ENCODE peak calls at places on chromosomes 6 and 20, in ten cellular contexts. F is AG08395, J is choroid plexus epithelial cell, Y is heart right ventricle, G is foreskin melanocyte, E is Kasumi-1, X is kidney epithelial cell, K is NCI-H1436 treated with DMSO at 0.1 percent for 48 hours, Z is HuH-7.5, V is left colon. A is an unnamed sample.

GRCh38 chr20:46324960-46325703 is 16.8 kb upstream of the CDH22 start:
- DNase-seq in F (peak), J (peak), Y (no peak), G (no peak), E (peak), X (no peak), K (no peak), Z (peak), V (no peak), A (no peak)

GRCh38 chr20:17511401-17511800 is 19.8 kb downstream of the BFSP1 start:
- DNase-seq in F (no peak), J (no peak), Y (no peak), G (no peak), E (no peak), X (no peak), K (no peak), Z (no peak), V (no peak), A (no peak)

GRCh38 chr6:111734068-111734825 is 128.6 kb upstream of the TRAF3IP2 start:
- DNase-seq in F (no peak), J (peak), Y (no peak), G (no peak), E (no peak), X (no peak), K (no peak), Z (no peak), V (no peak), A (no peak)

GRCh38 chr6:36050305-36050704 is 22.7 kb downstream of the MAPK14 start:
- DNase-seq in F (no peak), J (no peak), Y (no peak), G (no peak), E (no peak), X (no peak), K (no peak), Z (no peak), V (no peak), A (no peak)

GRCh38 chr6:118012944-118013343 is 105.9 kb downstream of the SLC35F1 start:
- DNase-seq in F (no peak), J (no peak), Y (no peak), G (peak), E (no peak), X (no peak), K (no peak), Z (no peak), V (no peak), A (no peak)

GRCh38 chr20:11274137-11274536 is 600.3 kb upstream of the JAG1 start:
- DNase-seq in F (peak), J (peak), Y (no peak), G (peak), E (peak), X (no peak), K (no peak), Z (peak), V (no peak), A (no peak)

GRCh38 chr6:77368660-77369313 is 94.5 kb downstream of the HTR1B start:
- DNase-seq in F (no peak), J (peak), Y (peak), G (peak), E (no peak), X (no peak), K (no peak), Z (no peak), V (peak), A (peak)

GRCh38 chr20:62824476-62825287 is 7.8 kb downstream of the COL9A3 start:
- DNase-seq in F (no peak), J (peak), Y (peak), G (no peak), E (peak), X (no peak), K (no peak), Z (peak), V (peak), A (peak)

GRCh38 chr20:18567739-18568091 is 483 bp downstream of the SMIM26 start:
- DNase-seq in F (peak), J (peak), Y (no peak), G (no peak), E (no peak), X (no peak), K (no peak), Z (no peak), V (no peak), A (no peak)

GRCh38 chr20:38229376-38230252 is 30.9 kb downstream of the KIAA1755 start:
- DNase-seq in F (peak), J (peak), Y (no peak), G (no peak), E (peak), X (no peak), K (no peak), Z (no peak), V (no peak), A (no peak)

GRCh38 chr20:9912858-9913434 is 74.1 kb upstream of the PAK5 start:
- DNase-seq in F (peak), J (peak), Y (peak), G (peak), E (peak), X (peak), K (no peak), Z (peak), V (no peak), A (peak)

GRCh38 chr6:57313711-57314471 is 3.5 kb upstream of the PRIM2 start:
- DNase-seq in F (peak), J (peak), Y (no peak), G (peak), E (no peak), X (peak), K (no peak), Z (no peak), V (peak), A (no peak)

GRCh38 chr20:49507741-49508434 is 25.4 kb upstream of the KCNB1 start:
- DNase-seq in F (no peak), J (no peak), Y (no peak), G (no peak), E (no peak), X (no peak), K (no peak), Z (no peak), V (no peak), A (no peak)

GRCh38 chr6:73774311-73774766 is 78.3 kb downstream of the CD109 start:
- DNase-seq in F (peak), J (peak), Y (peak), G (peak), E (no peak), X (peak), K (no peak), Z (peak), V (peak), A (no peak)

GRCh38 chr6:138001750-138002349 is 105.4 kb downstream of the PERP start:
- DNase-seq in F (peak), J (peak), Y (no peak), G (peak), E (peak), X (no peak), K (no peak), Z (peak), V (no peak), A (peak)

GRCh38 chr6:144434308-144434990 is 149.3 kb downstream of the UTRN start:
- DNase-seq in F (peak), J (peak), Y (no peak), G (no peak), E (peak), X (peak), K (no peak), Z (no peak), V (no peak), A (no peak)

GRCh38 chr6:14664112-14664592 is 546.6 kb downstream of the CD83 start:
- DNase-seq in F (no peak), J (peak), Y (no peak), G (no peak), E (no peak), X (no peak), K (no peak), Z (no peak), V (no peak), A (no peak)

GRCh38 chr6:11021714-11022113 is 22.4 kb downstream of the ELOVL2 start:
- DNase-seq in F (no peak), J (no peak), Y (no peak), G (no peak), E (no peak), X (no peak), K (no peak), Z (no peak), V (no peak), A (no peak)

GRCh38 chr6:34098045-34098936 is 47.6 kb downstream of the GRM4 start:
- DNase-seq in F (no peak), J (no peak), Y (no peak), G (no peak), E (no peak), X (no peak), K (no peak), Z (no peak), V (no peak), A (no peak)

GRCh38 chr6:22145823-22146379 is 150.9 kb downstream of the PRL start:
- DNase-seq in F (peak), J (peak), Y (no peak), G (peak), E (peak), X (peak), K (no peak), Z (no peak), V (peak), A (no peak)

A was measured in ovary.